ENCODE peak calls at places on chromosomes 5 and 9, in four cellular contexts. G is right lobe of liver, P is lower lobe of right lung, I is endodermal cell. F is an unnamed sample. For H3K36me3 and H3K4me1, the result is how much of the 10 kb centered on the place peaks cover.

GRCh38 chr9:121774715-121775613 is 123.5 kb downstream of the DAB2IP start:
- DNase-seq in P (peak), I (no peak), G (peak), F (peak)

GRCh38 chr9:89178162-89179120 is at the start of gene SHC3:
- DNase-seq in P (no peak), I (peak), G (no peak), F (no peak)

GRCh38 chr5:103562453-103563157 is at the start of gene NUDT12:
- DNase-seq in I (peak), P (peak), G (peak), F (peak)

GRCh38 chr5:43658499-43658898 is 55.5 kb downstream of the NNT start:
- DNase-seq in P (no peak), G (no peak), I (no peak), F (no peak)

GRCh38 chr5:176489077-176489476 is 40.9 kb downstream of the FAF2 start:
- DNase-seq in G (no peak), P (no peak), I (no peak), F (no peak)

GRCh38 chr5:111077678-111078077 is 6.2 kb downstream of the TSLP start:
- DNase-seq in I (no peak), P (no peak), G (no peak), F (no peak)

GRCh38 chr5:72210913-72211670 is 103.8 kb downstream of the MAP1B start:
- DNase-seq in G (no peak), P (no peak), I (no peak), F (no peak)

GRCh38 chr5:153960269-153961215 is 78.2 kb downstream of the FAM114A2 start:
- DNase-seq in G (no peak), P (no peak), I (peak), F (no peak)

GRCh38 chr9:135310134-135310533 is 169.4 kb upstream of the PPP1R26 start:
- DNase-seq in P (no peak), G (no peak), I (peak), F (no peak)

GRCh38 chr5:116939641-116940040 is 365.0 kb upstream of the SEMA6A start:
- DNase-seq in P (no peak), G (no peak), I (no peak), F (no peak)

GRCh38 chr9:128174062-128174461 is 14.0 kb downstream of the BBLN start:
- DNase-seq in I (no peak), G (no peak), P (no peak), F (no peak)

GRCh38 chr9:128175102-128175563 is 15.1 kb downstream of the BBLN start:
- DNase-seq in I (no peak), P (no peak), G (no peak), F (no peak)

GRCh38 chr9:128178806-128179431 is 12.5 kb downstream of the CIZ1 start:
- DNase-seq in P (no peak), I (no peak), G (no peak), F (no peak)

GRCh38 chr9:128180001-128180400 is 11.4 kb downstream of the CIZ1 start:
- DNase-seq in I (no peak), P (no peak), G (no peak), F (no peak)

GRCh38 chr9:128175743-128176142 is 15.6 kb downstream of the CIZ1 start:
- DNase-seq in G (no peak), I (no peak), P (no peak), F (no peak)
- H3K36me3 ChIP-seq in G (half or more), I (half or more), P (half or more), F (half or more)

DNA sequence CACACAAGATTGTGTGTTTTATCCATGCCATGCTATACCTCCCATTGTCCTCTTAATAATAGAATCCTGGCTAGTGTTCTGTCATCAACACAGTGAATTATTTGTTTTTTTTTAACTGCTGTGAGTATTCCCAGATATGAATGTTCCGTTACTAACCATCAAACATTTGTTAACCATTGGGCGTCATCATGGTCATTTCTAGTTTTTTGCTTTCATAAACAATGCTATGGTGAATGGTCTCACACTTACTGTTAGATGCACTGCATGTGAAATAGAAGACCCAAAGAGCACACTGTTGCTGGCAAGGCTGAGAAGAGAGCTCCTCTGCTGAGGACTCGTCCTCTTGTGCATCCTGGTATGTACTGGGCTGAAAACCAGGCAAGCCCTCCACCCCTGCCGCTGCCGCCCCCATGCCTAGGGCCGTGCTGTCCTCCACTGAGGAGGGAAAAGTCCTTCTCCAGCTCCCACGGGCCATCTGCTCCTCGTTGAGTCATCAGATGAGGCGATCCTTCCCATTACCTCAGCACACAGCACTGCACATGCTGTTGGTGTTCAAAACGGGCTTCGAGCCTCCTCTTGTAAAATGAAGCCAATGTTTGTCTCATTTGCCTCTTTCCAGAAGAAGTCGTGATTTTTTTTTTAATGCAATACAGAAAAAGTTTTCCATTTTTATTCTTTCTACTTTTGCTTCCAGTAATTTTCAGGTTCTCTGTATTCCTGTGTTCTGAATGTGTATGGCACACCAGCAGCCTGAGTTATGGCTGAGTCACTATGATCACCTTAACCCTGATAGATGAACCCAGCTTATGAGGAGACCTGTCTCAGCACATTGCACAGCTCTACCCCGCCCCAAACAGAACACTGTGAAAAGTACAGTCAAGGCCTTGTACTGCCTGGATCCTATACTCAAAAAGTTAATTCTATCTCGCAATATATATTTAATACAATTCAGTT is 219.0 kb downstream of the AOPEP start:
- DNase-seq in I (peak), P (no peak), G (no peak), F (no peak)
- H3K4me1 ChIP-seq in I (under half), P (under half), G (under half), F (under half)

DNA sequence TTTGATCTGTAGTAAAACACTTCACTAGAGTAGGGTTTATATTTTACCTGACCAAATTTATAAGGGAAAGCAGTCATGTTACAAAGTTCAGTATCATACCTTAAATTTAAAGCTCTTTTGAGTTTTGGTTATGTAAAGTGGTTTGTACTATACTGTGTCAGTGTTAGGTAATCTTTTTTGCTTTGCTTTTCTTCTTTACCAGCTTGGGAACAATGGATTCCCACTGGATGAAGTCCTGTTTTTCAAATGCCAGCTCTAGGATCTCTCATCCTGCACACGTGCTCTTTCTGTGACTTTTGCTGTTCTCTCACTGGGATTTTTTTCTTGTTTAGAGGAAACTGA is 15.9 kb downstream of the CYSTM1 start:
- DNase-seq in G (no peak), I (no peak), P (no peak), F (no peak)
- H3K4me3 ChIP-seq in G (no peak), I (no peak), P (no peak), F (no peak)

GRCh38 chr5:77696120-77696519 is 57.6 kb upstream of the OTP start:
- DNase-seq in P (no peak), I (no peak), G (no peak), F (no peak)
- H3K36me3 ChIP-seq in P (under half), I (half or more), G (under half), F (under half)

F was measured in upper lobe of right lung.